ENCODE peak calls at places on chromosomes 5 and 9, in five cellular contexts. X is IMR-90, Y is mesenchymal stem cell, G is H1, C is trophoblast cell. K is an unnamed sample.

GRCh38 chr5:4518924-4519660 is 621.0 kb upstream of the ADAMTS16 start:
- DNase-seq in X (no peak), Y (no peak), G (no peak), C (no peak), K (no peak)

GRCh38 chr5:95621839-95622629 is 2.1 kb downstream of the GPR150 start:
- DNase-seq in X (no peak), Y (no peak), G (no peak), C (no peak), K (no peak)

GRCh38 chr5:3199941-3200340 is 395.7 kb upstream of the IRX1 start:
- DNase-seq in X (no peak), Y (no peak), G (no peak), C (no peak), K (no peak)

GRCh38 chr9:134764870-134765269 is 115.7 kb upstream of the FCN2 start:
- DNase-seq in X (no peak), Y (no peak), G (no peak), C (no peak), K (no peak)

GRCh38 chr9:129069128-129069824 is 11.6 kb upstream of the DOLPP1 start:
- DNase-seq in X (no peak), Y (no peak), G (no peak), C (peak), K (no peak)

GRCh38 chr9:121751686-121752445 is 100.4 kb downstream of the DAB2IP start:
- DNase-seq in X (no peak), Y (peak), G (no peak), C (peak), K (no peak)

GRCh38 chr5:126370796-126371718 is 52.2 kb upstream of the GRAMD2B start:
- DNase-seq in X (peak), Y (no peak), G (no peak), C (no peak), K (no peak)

GRCh38 chr9:116365056-116365471 is 211.5 kb downstream of the PAPPA start:
- DNase-seq in X (peak), Y (peak), G (no peak), C (no peak), K (no peak)

GRCh38 chr5:35821513-35821912 is 35.2 kb upstream of the IL7R start:
- DNase-seq in X (no peak), Y (no peak), G (no peak), C (no peak), K (no peak)

GRCh38 chr5:53642006-53642405 is 81.6 kb downstream of the NDUFS4 start:
- DNase-seq in X (peak), Y (peak), G (no peak), C (no peak), K (no peak)

GRCh38 chr5:100970646-100971045 is 67.6 kb upstream of the ST8SIA4 start:
- DNase-seq in X (no peak), Y (no peak), G (no peak), C (peak), K (no peak)

GRCh38 chr9:91921371-91921770 is 28.7 kb downstream of the ROR2 start:
- DNase-seq in X (no peak), Y (no peak), G (no peak), C (no peak), K (no peak)

GRCh38 chr5:177367981-177368960 is 10.5 kb downstream of the RGS14 start:
- DNase-seq in X (no peak), Y (no peak), G (no peak), C (no peak), K (no peak)

GRCh38 chr5:177370488-177371119 is 12.9 kb downstream of the RGS14 start:
- DNase-seq in X (peak), Y (peak), G (peak), C (peak), K (peak)

GRCh38 chr5:177371120-177371537 is 13.1 kb upstream of the SLC34A1 start:
- DNase-seq in X (no peak), Y (no peak), G (no peak), C (no peak), K (no peak)

GRCh38 chr5:177369050-177369912 is 11.6 kb downstream of the RGS14 start:
- DNase-seq in X (no peak), Y (peak), G (no peak), C (peak), K (no peak)

DNA sequence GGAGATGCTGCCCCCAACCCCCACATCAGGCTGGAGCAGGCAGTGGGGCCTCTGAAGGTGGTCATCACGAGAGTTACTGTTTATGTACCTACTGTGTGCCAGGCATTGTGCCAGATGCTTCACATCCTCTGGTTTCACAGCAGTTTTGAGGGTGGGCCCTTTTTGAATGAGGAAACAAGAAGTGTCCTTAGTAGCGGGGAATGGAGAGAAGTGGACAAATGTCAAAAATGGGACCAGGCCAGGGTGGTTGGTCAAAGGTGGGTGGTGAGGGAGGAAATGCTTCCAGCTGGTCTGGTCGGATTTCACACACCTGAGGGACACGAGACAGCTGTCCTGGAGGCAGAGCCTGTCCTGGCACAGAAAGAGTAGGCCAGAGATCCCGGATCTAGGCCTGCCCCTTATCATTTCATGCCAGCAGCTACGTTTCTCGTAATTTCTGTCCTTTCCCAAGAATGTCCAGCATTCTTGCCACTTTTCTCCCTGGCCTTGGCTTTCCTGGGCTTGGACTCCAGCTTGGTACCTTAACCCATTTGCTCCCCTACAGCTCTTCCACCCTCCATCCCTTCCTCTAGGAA is 12.3 kb downstream of the RGS14 start:
- DNase-seq in X (no peak), Y (no peak), G (no peak), C (no peak), K (no peak)
- H3K18ac ChIP-seq in X (no peak), Y (peak), G (peak), C (no peak), K (peak)

GRCh38 chr5:93191016-93191415 is 390.0 kb downstream of the NR2F1-AS1 start:
- DNase-seq in X (no peak), Y (no peak), G (no peak), C (no peak), K (peak)

GRCh38 chr5:93189707-93190120 is 391.3 kb downstream of the NR2F1-AS1 start:
- DNase-seq in X (peak), Y (peak), G (no peak), C (peak), K (no peak)

GRCh38 chr5:93186031-93186682 is 394.9 kb downstream of the NR2F1-AS1 start:
- DNase-seq in X (peak), Y (no peak), G (no peak), C (no peak), K (no peak)

GRCh38 chr5:93191426-93191825 is 389.6 kb downstream of the NR2F1-AS1 start:
- DNase-seq in X (peak), Y (peak), G (no peak), C (no peak), K (no peak)

GRCh38 chr5:93188876-93189485 is 392.0 kb downstream of the NR2F1-AS1 start:
- DNase-seq in X (no peak), Y (peak), G (no peak), C (no peak), K (no peak)
- H3K4me3 ChIP-seq in X (no peak), Y (no peak), G (no peak), C (no peak), K (no peak)

DNA sequence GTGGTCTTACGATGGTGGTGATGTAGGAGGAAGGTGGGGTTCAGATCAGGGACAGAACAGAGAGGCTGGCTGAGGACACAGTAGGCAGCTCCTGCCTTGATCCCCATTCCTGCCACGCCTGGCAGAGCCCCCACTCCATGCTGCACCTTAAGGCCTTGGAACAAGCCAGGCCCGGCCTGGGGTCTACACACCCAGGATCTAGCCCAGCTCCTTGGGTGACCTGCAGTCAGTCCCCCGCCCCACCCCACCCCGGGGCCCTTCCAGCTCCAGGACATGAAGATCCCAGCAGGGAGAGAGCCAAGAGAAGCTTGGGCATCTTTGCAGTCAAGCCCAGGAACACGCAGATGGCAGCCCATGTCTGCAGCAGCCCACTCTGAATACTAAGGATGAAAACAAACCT is 34.7 kb downstream of the WHRN start:
- DNase-seq in X (no peak), Y (no peak), G (no peak), C (no peak), K (no peak)
- H4K91ac ChIP-seq in X (no peak), Y (no peak), G (no peak), C (no peak), K (no peak)

GRCh38 chr5:398475-399295 is 44.3 kb upstream of the EXOC3 start:
- DNase-seq in X (no peak), Y (no peak), G (no peak), C (no peak), K (no peak)

GRCh38 chr5:400282-401215 is 42.4 kb upstream of the EXOC3 start:
- DNase-seq in X (peak), Y (peak), G (no peak), C (peak), K (no peak)

GRCh38 chr5:396715-397032 is 46.3 kb upstream of the EXOC3 start:
- DNase-seq in X (no peak), Y (no peak), G (no peak), C (no peak), K (no peak)

GRCh38 chr5:401216-402034 is 41.6 kb upstream of the EXOC3 start:
- DNase-seq in X (no peak), Y (no peak), G (no peak), C (no peak), K (no peak)

GRCh38 chr5:399296-400281 is 43.4 kb upstream of the EXOC3 start:
- DNase-seq in X (peak), Y (peak), G (peak), C (peak), K (peak)
- H3K18ac ChIP-seq in X (peak), Y (peak), G (peak), C (peak), K (peak)

GRCh38 chr9:70480405-70480980 is 66.0 kb upstream of the KLF9 start:
- DNase-seq in X (peak), Y (peak), G (no peak), C (peak), K (no peak)
- H3K4me3 ChIP-seq in X (no peak), Y (no peak), G (no peak), C (no peak), K (no peak)

DNA sequence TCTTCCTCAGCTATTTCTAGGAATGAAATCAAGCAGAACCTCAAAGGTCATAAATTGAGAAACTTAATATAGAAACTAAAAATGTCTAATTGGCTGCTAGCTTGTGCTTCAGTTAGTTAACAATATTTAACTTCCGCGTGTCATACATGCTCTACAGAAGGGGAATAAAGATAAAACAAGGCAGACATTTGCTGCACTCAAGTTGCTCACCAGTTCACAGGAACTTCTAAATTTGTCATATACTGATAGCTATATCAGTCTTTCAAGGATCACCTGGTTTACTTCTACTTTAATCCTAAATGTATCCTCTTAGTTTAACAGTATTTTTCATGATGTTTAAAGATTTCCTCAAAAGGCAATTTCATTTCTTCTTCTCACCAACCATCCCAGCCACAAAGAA is 8.4 kb downstream of the CCNH start:
- DNase-seq in X (no peak), Y (no peak), G (no peak), C (no peak), K (no peak)
- H4K91ac ChIP-seq in X (no peak), Y (no peak), G (no peak), C (no peak), K (no peak)

K was measured in neuronal stem cell.